ENCODE peak calls at places on chromosomes 13 and 19, in four cellular contexts. One of them, this sample, is unnamed.

GRCh38 chr13:111181977-111182376 is 66.9 kb downstream of the ARHGEF7 start:
- DNase-seq in HT-29: no peak
- DNase-seq in astrocyte of the spinal cord: no peak
- DNase-seq in stimulated activated CD4-positive, alpha-beta T cell treated with anti-CD3 and anti-CD28 coated beads, Interleukin-15, amount 100 ng/mL, for 1 hour: no peak
- DNase-seq in this sample: no peak

GRCh38 chr19:2188708-2189385 is 25.1 kb downstream of the DOT1L start:
- DNase-seq in astrocyte of the spinal cord: no peak
- DNase-seq in HT-29: no peak
- DNase-seq in stimulated activated CD4-positive, alpha-beta T cell treated with anti-CD3 and anti-CD28 coated beads, Interleukin-15, amount 100 ng/mL, for 1 hour: no peak
- DNase-seq in this sample: no peak

GRCh38 chr13:109273326-109273751 is 513.0 kb downstream of the IRS2 start:
- DNase-seq in HT-29: no peak
- DNase-seq in astrocyte of the spinal cord: peak
- DNase-seq in stimulated activated CD4-positive, alpha-beta T cell treated with anti-CD3 and anti-CD28 coated beads, Interleukin-15, amount 100 ng/mL, for 1 hour: no peak
- DNase-seq in this sample: no peak

GRCh38 chr13:110310541-110311491 is 3.7 kb downstream of the COL4A2 start:
- DNase-seq in stimulated activated CD4-positive, alpha-beta T cell treated with anti-CD3 and anti-CD28 coated beads, Interleukin-15, amount 100 ng/mL, for 1 hour: no peak
- DNase-seq in astrocyte of the spinal cord: no peak
- DNase-seq in HT-29: no peak
- DNase-seq in this sample: no peak

GRCh38 chr19:32254128-32254527 is 91.3 kb upstream of the ZNF507 start:
- DNase-seq in astrocyte of the spinal cord: no peak
- DNase-seq in HT-29: no peak
- DNase-seq in stimulated activated CD4-positive, alpha-beta T cell treated with anti-CD3 and anti-CD28 coated beads, Interleukin-15, amount 100 ng/mL, for 1 hour: no peak
- DNase-seq in this sample: no peak

GRCh38 chr19:13842294-13843103 is 34.4 kb upstream of the NANOS3 start:
- DNase-seq in stimulated activated CD4-positive, alpha-beta T cell treated with anti-CD3 and anti-CD28 coated beads, Interleukin-15, amount 100 ng/mL, for 1 hour: peak
- DNase-seq in HT-29: peak
- DNase-seq in astrocyte of the spinal cord: peak
- DNase-seq in this sample: peak

GRCh38 chr13:44667950-44668349 is 91.8 kb upstream of the TSC22D1 start:
- DNase-seq in astrocyte of the spinal cord: peak
- DNase-seq in HT-29: no peak
- DNase-seq in stimulated activated CD4-positive, alpha-beta T cell treated with anti-CD3 and anti-CD28 coated beads, Interleukin-15, amount 100 ng/mL, for 1 hour: no peak
- DNase-seq in this sample: no peak

GRCh38 chr13:40271511-40271910 is 394.9 kb downstream of the FOXO1 start:
- DNase-seq in astrocyte of the spinal cord: no peak
- DNase-seq in stimulated activated CD4-positive, alpha-beta T cell treated with anti-CD3 and anti-CD28 coated beads, Interleukin-15, amount 100 ng/mL, for 1 hour: no peak
- DNase-seq in HT-29: no peak
- DNase-seq in this sample: no peak

GRCh38 chr19:7177926-7178325 is 108.4 kb downstream of the ZNF557 start:
- DNase-seq in HT-29: no peak
- DNase-seq in astrocyte of the spinal cord: no peak
- DNase-seq in stimulated activated CD4-positive, alpha-beta T cell treated with anti-CD3 and anti-CD28 coated beads, Interleukin-15, amount 100 ng/mL, for 1 hour: no peak
- DNase-seq in this sample: no peak

GRCh38 chr19:36142496-36142895 is 2.6 kb downstream of the CAPNS1 start:
- DNase-seq in stimulated activated CD4-positive, alpha-beta T cell treated with anti-CD3 and anti-CD28 coated beads, Interleukin-15, amount 100 ng/mL, for 1 hour: no peak
- DNase-seq in HT-29: no peak
- DNase-seq in astrocyte of the spinal cord: no peak
- DNase-seq in this sample: no peak

GRCh38 chr19:34667349-34668076 is 9.4 kb downstream of the SCGB2B2 start:
- DNase-seq in stimulated activated CD4-positive, alpha-beta T cell treated with anti-CD3 and anti-CD28 coated beads, Interleukin-15, amount 100 ng/mL, for 1 hour: no peak
- DNase-seq in astrocyte of the spinal cord: peak
- DNase-seq in HT-29: no peak
- DNase-seq in this sample: no peak

GRCh38 chr13:25018729-25019115 is 77.2 kb upstream of the PABPC3 start:
- DNase-seq in stimulated activated CD4-positive, alpha-beta T cell treated with anti-CD3 and anti-CD28 coated beads, Interleukin-15, amount 100 ng/mL, for 1 hour: no peak
- DNase-seq in astrocyte of the spinal cord: no peak
- DNase-seq in HT-29: no peak
- DNase-seq in this sample: no peak

GRCh38 chr19:14112809-14113385 is 4.7 kb downstream of the PRKACA start:
- DNase-seq in astrocyte of the spinal cord: no peak
- DNase-seq in stimulated activated CD4-positive, alpha-beta T cell treated with anti-CD3 and anti-CD28 coated beads, Interleukin-15, amount 100 ng/mL, for 1 hour: no peak
- DNase-seq in HT-29: no peak
- DNase-seq in this sample: no peak

GRCh38 chr13:100512422-100512821 is 76.2 kb downstream of the GGACT start:
- DNase-seq in stimulated activated CD4-positive, alpha-beta T cell treated with anti-CD3 and anti-CD28 coated beads, Interleukin-15, amount 100 ng/mL, for 1 hour: no peak
- DNase-seq in astrocyte of the spinal cord: peak
- DNase-seq in HT-29: no peak
- DNase-seq in this sample: peak

GRCh38 chr13:44380404-44381165 is 7.0 kb downstream of the SERP2 start:
- DNase-seq in stimulated activated CD4-positive, alpha-beta T cell treated with anti-CD3 and anti-CD28 coated beads, Interleukin-15, amount 100 ng/mL, for 1 hour: no peak
- DNase-seq in astrocyte of the spinal cord: peak
- DNase-seq in HT-29: no peak
- DNase-seq in this sample: no peak

GRCh38 chr13:45242070-45242469 is 41.2 kb upstream of the KCTD4 start:
- DNase-seq in stimulated activated CD4-positive, alpha-beta T cell treated with anti-CD3 and anti-CD28 coated beads, Interleukin-15, amount 100 ng/mL, for 1 hour: no peak
- DNase-seq in astrocyte of the spinal cord: peak
- DNase-seq in HT-29: peak
- DNase-seq in this sample: no peak

GRCh38 chr19:40512110-40512472 is 45.3 kb downstream of the SPTBN4 start:
- DNase-seq in astrocyte of the spinal cord: no peak
- DNase-seq in HT-29: no peak
- DNase-seq in stimulated activated CD4-positive, alpha-beta T cell treated with anti-CD3 and anti-CD28 coated beads, Interleukin-15, amount 100 ng/mL, for 1 hour: no peak
- DNase-seq in this sample: no peak

GRCh38 chr13:27962128-27962841 is 6.8 kb downstream of the CDX2 start:
- DNase-seq in stimulated activated CD4-positive, alpha-beta T cell treated with anti-CD3 and anti-CD28 coated beads, Interleukin-15, amount 100 ng/mL, for 1 hour: no peak
- DNase-seq in astrocyte of the spinal cord: no peak
- DNase-seq in HT-29: peak
- DNase-seq in this sample: peak

GRCh38 chr13:72149701-72150100 is 282.7 kb upstream of the DACH1 start:
- DNase-seq in astrocyte of the spinal cord: no peak
- DNase-seq in HT-29: no peak
- DNase-seq in stimulated activated CD4-positive, alpha-beta T cell treated with anti-CD3 and anti-CD28 coated beads, Interleukin-15, amount 100 ng/mL, for 1 hour: no peak
- DNase-seq in this sample: no peak

GRCh38 chr19:33472696-33473624 is 48.6 kb downstream of the PEPD start:
- DNase-seq in astrocyte of the spinal cord: peak
- DNase-seq in stimulated activated CD4-positive, alpha-beta T cell treated with anti-CD3 and anti-CD28 coated beads, Interleukin-15, amount 100 ng/mL, for 1 hour: no peak
- DNase-seq in HT-29: peak
- DNase-seq in this sample: peak

GRCh38 chr19:49020342-49020741 is 3.5 kb upstream of the LHB start:
- DNase-seq in astrocyte of the spinal cord: no peak
- DNase-seq in HT-29: no peak
- DNase-seq in stimulated activated CD4-positive, alpha-beta T cell treated with anti-CD3 and anti-CD28 coated beads, Interleukin-15, amount 100 ng/mL, for 1 hour: no peak
- DNase-seq in this sample: peak

GRCh38 chr19:48479686-48480085 is 10.5 kb downstream of the CYTH2 start:
- DNase-seq in astrocyte of the spinal cord: no peak
- DNase-seq in stimulated activated CD4-positive, alpha-beta T cell treated with anti-CD3 and anti-CD28 coated beads, Interleukin-15, amount 100 ng/mL, for 1 hour: no peak
- DNase-seq in HT-29: no peak
- DNase-seq in this sample: no peak

GRCh38 chr13:26759907-26760834 is at the start of gene GPR12:
- DNase-seq in astrocyte of the spinal cord: peak
- DNase-seq in stimulated activated CD4-positive, alpha-beta T cell treated with anti-CD3 and anti-CD28 coated beads, Interleukin-15, amount 100 ng/mL, for 1 hour: no peak
- DNase-seq in HT-29: no peak
- DNase-seq in this sample: no peak